ENCODE peak calls at places on chromosomes 4 and X, in eight cellular contexts. I is cardiac muscle cell; X is SW 1271; E is GM04504; J is RKO; C is hepatic stellate cell; D is effector memory CD8-positive, alpha-beta T cell; G is hypothalamus. U is an unnamed sample.

GRCh38 chr4:113365377-113365776 is 315.9 kb downstream of the ANK2 start:
- DNase-seq in I (no peak), X (no peak), E (no peak), J (no peak), C (no peak), D (no peak), G (no peak), U (no peak)

GRCh38 chr4:10098770-10099139 is 17.8 kb downstream of the WDR1 start:
- DNase-seq in I (peak; percentile 44), X (no peak), E (no peak), J (no peak), C (peak; percentile 58), D (no peak), G (no peak), U (no peak)

GRCh38 chr4:81118086-81118485 is 87.6 kb downstream of the BMP3 start:
- DNase-seq in I (no peak), X (no peak), E (no peak), J (no peak), C (no peak), D (no peak), G (no peak), U (no peak)

GRCh38 chrX:114344756-114345155 is 239.1 kb upstream of the HTR2C start:
- DNase-seq in I (peak; percentile 60), X (no peak), E (peak; percentile 11), J (peak; percentile 62), C (peak; percentile 6), D (no peak), G (no peak), U (no peak)

GRCh38 chrX:31435592-31435991 is 363.8 kb upstream of the FTHL17 start:
- DNase-seq in I (peak; percentile 46), X (no peak), E (no peak), J (no peak), C (peak; percentile 8), D (no peak), G (peak; percentile 0), U (no peak)

GRCh38 chrX:2526390-2526789 is 25.6 kb upstream of the DHRSX start:
- DNase-seq in I (no peak), X (no peak), E (no peak), J (no peak), C (no peak), D (no peak), G (no peak), U (no peak)

GRCh38 chrX:35617836-35618235 is 180.3 kb upstream of the MAGEB16 start:
- DNase-seq in I (no peak), X (no peak), E (no peak), J (no peak), C (no peak), D (no peak), G (no peak), U (no peak)

GRCh38 chrX:68599256-68600152 is 48.0 kb upstream of the STARD8 start:
- DNase-seq in I (peak; percentile 19), X (no peak), E (no peak), J (peak; percentile 17), C (peak; percentile 4), D (no peak), G (no peak), U (no peak)

GRCh38 chr4:23162275-23162674 is 469.5 kb downstream of the GBA3 start:
- DNase-seq in I (no peak), X (no peak), E (no peak), J (no peak), C (no peak), D (no peak), G (no peak), U (no peak)

GRCh38 chrX:74449322-74449936 is 28.1 kb downstream of the SLC16A2 start:
- DNase-seq in I (no peak), X (no peak), E (no peak), J (no peak), C (no peak), D (peak; percentile 8), G (no peak), U (peak; percentile 18)

GRCh38 chr4:164997941-164998340 is 20.5 kb upstream of the TRIM61 start:
- DNase-seq in I (no peak), X (no peak), E (no peak), J (no peak), C (no peak), D (no peak), G (peak; percentile 5), U (no peak)

GRCh38 chr4:32858971-32859370 is 2138.8 kb downstream of the PCDH7 start:
- DNase-seq in I (peak; percentile 61), X (no peak), E (peak; percentile 66), J (peak; percentile 86), C (no peak), D (no peak), G (no peak), U (no peak)

GRCh38 chr4:165718660-165719059 is 154.4 kb upstream of the TLL1 start:
- DNase-seq in I (no peak), X (no peak), E (no peak), J (no peak), C (no peak), D (no peak), G (no peak), U (no peak)

GRCh38 chrX:78979789-78980464 is 34.7 kb downstream of the P2RY10 start:
- DNase-seq in I (peak; percentile 3), X (no peak), E (no peak), J (peak; percentile 4), C (peak; percentile 1), D (no peak), G (no peak), U (no peak)